ENCODE peak calls at places on chromosomes 6 and 20, in six cellular contexts. H is sigmoid colon, S is testis, N is stomach, D is breast epithelium, Y is aorta. E is an unnamed sample. For H3K4me1, the result is how much of the 10 kb centered on the place peaks cover.

GRCh38 chr6:168192901-168193815 is 114.1 kb upstream of the FRMD1 start:
- DNase-seq in H (peak), S (no peak), N (peak), D (no peak), Y (no peak), E (no peak)

GRCh38 chr6:143262037-143262436 is 188.5 kb downstream of the ADAT2 start:
- DNase-seq in H (no peak), S (no peak), N (no peak), D (no peak), Y (no peak), E (no peak)

GRCh38 chr6:46400898-46401297 is 90.4 kb downstream of the RCAN2 start:
- DNase-seq in H (no peak), S (no peak), N (no peak), D (no peak), Y (no peak), E (no peak)

GRCh38 chr6:76230711-76231110 is 158.2 kb upstream of the IMPG1 start:
- DNase-seq in H (no peak), S (no peak), N (no peak), D (no peak), Y (no peak), E (no peak)

GRCh38 chr20:2296545-2297351 is 947 bp downstream of the TGM3 start:
- DNase-seq in H (no peak), S (no peak), N (no peak), D (no peak), Y (no peak), E (no peak)

GRCh38 chr6:42748241-42748898 is 2.5 kb upstream of the TBCC start:
- DNase-seq in H (no peak), S (no peak), N (no peak), D (no peak), Y (peak), E (no peak)

GRCh38 chr6:82114748-82115147 is 132.8 kb downstream of the IBTK start:
- DNase-seq in H (no peak), S (no peak), N (no peak), D (no peak), Y (no peak), E (no peak)

GRCh38 chr6:31473780-31474725 is 23.9 kb upstream of the MICB start:
- DNase-seq in H (no peak), S (no peak), N (no peak), D (no peak), Y (no peak), E (no peak)

GRCh38 chr20:11917663-11918062 is at the start of gene BTBD3:
- DNase-seq in H (peak), S (peak), N (peak), D (no peak), Y (no peak), E (no peak)

GRCh38 chr20:62786100-62786499 is 10.2 kb upstream of the MRGBP start:
- DNase-seq in H (no peak), S (no peak), N (no peak), D (no peak), Y (no peak), E (no peak)

GRCh38 chr6:159989471-159989870 is 20.6 kb downstream of the IGF2R start:
- DNase-seq in H (no peak), S (no peak), N (no peak), D (no peak), Y (no peak), E (no peak)

GRCh38 chr6:31538805-31539400 is 2.9 kb downstream of the DDX39B start:
- DNase-seq in H (no peak), S (no peak), N (no peak), D (no peak), Y (no peak), E (no peak)

GRCh38 chr20:36835025-36835424 is 40.9 kb upstream of the TLDC2 start:
- DNase-seq in H (peak), S (no peak), N (no peak), D (no peak), Y (no peak), E (peak)

GRCh38 chr20:35049776-35050352 is 42.7 kb downstream of the TRPC4AP start:
- DNase-seq in H (no peak), S (no peak), N (no peak), D (no peak), Y (no peak), E (no peak)

GRCh38 chr6:109296971-109297372 is 85.3 kb downstream of the CD164 start:
- DNase-seq in H (no peak), S (no peak), N (no peak), D (no peak), Y (no peak), E (no peak)

GRCh38 chr20:23820493-23820892 is 6.0 kb downstream of the CST2 start:
- DNase-seq in H (no peak), S (no peak), N (no peak), D (no peak), Y (no peak), E (no peak)

GRCh38 chr6:16002332-16003196 is 126.3 kb upstream of the MYLIP start:
- DNase-seq in H (no peak), S (no peak), N (no peak), D (no peak), Y (no peak), E (no peak)

GRCh38 chr20:62155428-62156253 is 12.1 kb downstream of the SS18L1 start:
- DNase-seq in H (no peak), S (no peak), N (no peak), D (no peak), Y (no peak), E (peak)

GRCh38 chr6:10399451-10399850 is 15.4 kb downstream of the TFAP2A start:
- DNase-seq in H (no peak), S (no peak), N (no peak), D (no peak), Y (no peak), E (no peak)

GRCh38 chr20:33686984-33687366 is 790 bp upstream of the E2F1 start:
- DNase-seq in H (no peak), S (no peak), N (no peak), D (no peak), Y (no peak), E (no peak)
- H3K4me3 ChIP-seq in H (peak), S (peak), N (peak), D (peak), Y (no peak), E (no peak)

DNA sequence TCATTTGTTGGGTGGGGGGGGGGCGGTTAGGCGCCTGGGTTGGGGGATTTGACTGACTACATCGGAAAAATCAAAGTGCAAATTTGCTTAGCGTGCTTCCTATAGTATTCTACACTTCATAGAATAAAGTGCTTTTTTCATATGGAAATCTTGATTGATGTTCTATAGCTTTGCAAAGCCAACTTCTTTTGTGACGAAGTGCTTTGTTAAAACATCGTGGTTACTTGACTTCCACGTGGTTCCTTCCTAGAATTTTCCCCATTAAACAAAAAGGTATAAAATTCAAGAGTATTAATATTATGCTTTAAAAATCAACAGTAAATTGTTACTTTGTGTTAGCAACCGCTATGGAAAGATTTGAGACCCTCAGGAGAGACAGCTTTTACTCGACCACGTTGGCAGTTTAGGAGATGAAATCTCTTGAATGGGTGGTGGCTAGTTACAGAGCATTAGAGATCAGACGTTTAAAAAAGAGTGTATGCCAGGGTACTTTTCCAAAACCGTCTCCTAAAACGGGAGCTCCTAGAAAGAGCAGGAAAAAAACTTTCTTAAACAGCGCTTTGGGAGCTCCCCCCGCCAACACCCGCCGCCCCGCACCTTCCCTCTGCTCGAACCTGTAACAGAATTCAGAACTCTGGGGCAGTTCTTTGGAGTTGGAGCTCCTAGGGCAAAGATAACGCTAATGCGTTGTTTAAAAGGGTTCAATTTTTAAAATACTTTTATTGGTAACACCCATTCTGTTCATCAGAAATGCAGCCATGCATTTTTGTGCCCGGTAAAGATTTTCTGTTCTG is 923 bp downstream of the GJA1 start:
- DNase-seq in H (no peak), S (peak), N (no peak), D (no peak), Y (no peak), E (no peak)
- H3K4me1 ChIP-seq in H (under half), S (under half), N (under half), D (under half), Y (under half), E (under half)

GRCh38 chr6:41373919-41374617 is 38.7 kb downstream of the NCR2 start:
- DNase-seq in H (no peak), S (no peak), N (no peak), D (no peak), Y (no peak), E (no peak)

GRCh38 chr6:41373367-41373918 is 38.0 kb downstream of the NCR2 start:
- DNase-seq in H (no peak), S (peak), N (no peak), D (no peak), Y (no peak), E (no peak)

GRCh38 chr6:41375598-41376151 is 40.3 kb downstream of the NCR2 start:
- DNase-seq in H (no peak), S (no peak), N (no peak), D (no peak), Y (no peak), E (no peak)

GRCh38 chr6:41376176-41376575 is 40.8 kb downstream of the NCR2 start:
- DNase-seq in H (no peak), S (no peak), N (no peak), D (no peak), Y (no peak), E (no peak)

GRCh38 chr6:41374618-41375590 is 39.5 kb downstream of the NCR2 start:
- DNase-seq in H (no peak), S (no peak), N (no peak), D (no peak), Y (no peak), E (no peak)
- H3K4me3 ChIP-seq in H (no peak), S (no peak), N (no peak), D (no peak), Y (no peak), E (no peak)

GRCh38 chr6:41049548-41049947 is 3.5 kb upstream of the APOBEC2 start:
- DNase-seq in H (no peak), S (no peak), N (no peak), D (no peak), Y (no peak), E (no peak)
- H3K4me1 ChIP-seq in H (under half), S (under half), N (under half), D (under half), Y (under half), E (under half)

DNA sequence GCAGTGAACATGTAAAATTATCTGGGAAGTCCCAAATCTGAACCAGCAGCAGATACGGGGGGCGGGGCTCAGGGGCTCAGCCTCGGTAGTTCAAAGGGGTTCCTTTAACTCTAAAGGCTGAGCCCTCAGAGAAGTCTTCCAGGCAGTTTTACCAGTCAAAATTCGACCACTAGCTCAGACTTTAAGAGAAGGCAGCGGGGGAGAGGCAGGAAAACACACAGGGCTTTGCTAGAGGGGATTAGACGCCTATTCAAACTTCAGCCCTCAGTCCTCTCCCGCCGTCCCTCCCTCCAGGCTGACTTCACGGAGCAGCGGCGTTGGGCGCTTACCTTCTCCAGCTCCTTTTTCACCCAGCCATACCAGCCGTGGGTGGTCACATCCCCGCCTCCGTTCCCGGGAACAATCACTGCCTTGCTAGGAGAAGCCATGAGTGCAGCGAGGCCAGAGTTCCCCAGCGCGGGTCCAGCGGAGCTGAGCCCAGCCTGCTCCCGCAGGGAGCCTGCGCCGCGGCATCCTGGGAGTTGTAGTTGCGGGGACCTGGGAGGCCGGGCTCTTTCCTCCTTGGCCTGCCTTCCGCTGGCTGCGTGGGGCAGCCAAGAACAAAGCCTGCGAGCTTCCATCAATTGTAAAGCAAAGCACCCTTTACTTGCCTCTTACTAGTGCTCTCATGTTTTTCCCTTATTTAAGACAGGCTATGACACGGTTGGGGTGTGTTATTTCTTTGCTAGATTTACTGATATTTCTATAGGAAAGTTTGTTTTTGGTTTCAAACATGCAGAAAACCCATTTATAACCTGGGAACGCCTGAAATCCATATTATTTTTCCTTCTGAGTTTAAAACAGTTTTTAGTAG is at the start of gene RBBP9:
- DNase-seq in H (peak), S (peak), N (peak), D (peak), Y (peak), E (peak)
- H3K4me3 ChIP-seq in H (peak), S (peak), N (peak), D (peak), Y (peak), E (peak)

GRCh38 chr20:5650191-5650691 is 100.0 kb upstream of the SHLD1 start:
- DNase-seq in H (no peak), S (no peak), N (no peak), D (no peak), Y (no peak), E (no peak)
- H3K4me1 ChIP-seq in H (under half), S (under half), N (under half), D (under half), Y (under half), E (half or more)

GRCh38 chr6:37256692-37257319 is 766 bp upstream of the TBC1D22B start:
- DNase-seq in H (no peak), S (no peak), N (no peak), D (no peak), Y (no peak), E (no peak)
- H3K4me3 ChIP-seq in H (peak), S (peak), N (peak), D (peak), Y (no peak), E (peak)

GRCh38 chr20:49561806-49562205 is 6.1 kb downstream of the PTGIS start:
- DNase-seq in H (no peak), S (no peak), N (no peak), D (no peak), Y (no peak), E (no peak)
- H3K4me1 ChIP-seq in H (half or more), S (under half), N (under half), D (under half), Y (under half), E (under half)

DNA sequence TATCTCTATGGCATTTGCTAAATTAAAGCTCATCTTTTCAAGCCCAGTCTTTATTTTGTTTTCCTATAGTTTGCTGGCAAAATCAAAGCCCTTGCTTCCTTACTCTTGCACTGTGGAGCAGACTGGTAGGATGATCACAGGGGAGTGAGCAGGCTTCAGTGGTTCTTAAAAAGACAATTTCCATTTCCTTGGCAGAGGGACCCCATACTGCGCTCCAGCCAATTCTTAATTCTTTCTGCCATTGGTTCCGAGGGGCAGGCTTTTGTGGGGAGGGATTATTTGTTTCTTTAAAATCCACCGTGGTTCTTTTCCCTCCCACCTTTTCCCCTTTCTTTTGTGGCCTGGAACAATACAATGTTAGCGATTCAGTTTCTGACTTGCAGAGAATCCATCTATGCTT is 378.8 kb upstream of the FLRT3 start:
- DNase-seq in H (no peak), S (no peak), N (no peak), D (no peak), Y (no peak), E (no peak)
- H3K4me3 ChIP-seq in H (no peak), S (no peak), N (no peak), D (no peak), Y (no peak), E (no peak)

DNA sequence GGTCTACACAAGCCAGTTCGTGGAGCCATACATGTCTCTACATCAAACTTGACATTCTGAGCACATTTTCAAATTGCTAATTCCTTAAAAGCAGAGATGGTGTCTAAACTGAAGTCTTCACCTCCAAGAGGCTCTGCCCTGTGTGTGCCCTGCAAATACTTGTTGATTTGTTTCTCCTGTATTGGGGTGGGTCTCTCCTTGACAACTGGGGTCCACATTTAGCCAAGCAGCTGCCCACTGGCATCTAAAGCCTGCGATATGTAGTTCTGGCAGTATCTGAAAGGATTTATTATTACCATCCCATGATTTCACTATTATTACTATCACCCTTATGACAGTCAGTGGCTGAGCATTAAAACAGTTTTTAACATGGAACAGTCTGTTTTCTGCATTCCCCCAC is 45.9 kb upstream of the PKHD1 start:
- DNase-seq in H (no peak), S (no peak), N (no peak), D (no peak), Y (no peak), E (no peak)
- H3K4me1 ChIP-seq in H (under half), S (under half), N (under half), D (under half), Y (under half), E (under half)